ENCODE peak calls at places on chromosomes 2 and 18, in ten cellular contexts. P, E, N, Y, B, T, W, O, S and G are unnamed samples.

GRCh38 chr2:131037398-131038257 is 55.6 kb downstream of the FAM168B start:
- DNase-seq in P (no peak), E (peak; percentile 22), N (no peak), Y (no peak), B (peak; percentile 79), T (no peak), W (no peak), O (no peak), S (no peak), G (no peak)

GRCh38 chr18:57803119-57803969 is at the start of gene ATP8B1:
- DNase-seq in P (peak; percentile 96), E (peak; percentile 91), N (peak; percentile 97), Y (peak; percentile 82), B (peak; percentile 96), T (peak; percentile 99), W (peak; percentile 98), O (no peak), S (peak; percentile 65), G (peak; percentile 54)

GRCh38 chr2:221614274-221614673 is 42.2 kb upstream of the EPHA4 start:
- DNase-seq in P (no peak), E (no peak), N (no peak), Y (no peak), B (no peak), T (no peak), W (no peak), O (no peak), S (no peak), G (no peak)

GRCh38 chr18:13165636-13166423 is 52.7 kb upstream of the LDLRAD4 start:
- DNase-seq in P (no peak), E (no peak), N (no peak), Y (no peak), B (no peak), T (no peak), W (no peak), O (no peak), S (no peak), G (no peak)

GRCh38 chr18:74430811-74431571 is 26.1 kb downstream of the DIPK1C start:
- DNase-seq in P (no peak), E (no peak), N (no peak), Y (no peak), B (no peak), T (no peak), W (no peak), O (no peak), S (no peak), G (no peak)

GRCh38 chr2:9741110-9741509 is 102.2 kb upstream of the TAF1B start:
- DNase-seq in P (no peak), E (no peak), N (no peak), Y (no peak), B (no peak), T (no peak), W (no peak), O (no peak), S (peak; percentile 34), G (no peak)

GRCh38 chr2:143371616-143372015 is 242.4 kb downstream of the ARHGAP15 start:
- DNase-seq in P (no peak), E (no peak), N (no peak), Y (no peak), B (no peak), T (no peak), W (no peak), O (no peak), S (no peak), G (no peak)

GRCh38 chr2:111622859-111623258 is 261.1 kb downstream of the ANAPC1 start:
- DNase-seq in P (no peak), E (no peak), N (no peak), Y (peak; percentile 12), B (no peak), T (no peak), W (no peak), O (no peak), S (no peak), G (no peak)

GRCh38 chr18:21053127-21053526 is 58.5 kb downstream of the ROCK1 start:
- DNase-seq in P (no peak), E (no peak), N (no peak), Y (peak; percentile 86), B (no peak), T (no peak), W (no peak), O (peak; percentile 1), S (peak; percentile 90), G (no peak)

GRCh38 chr2:26911911-26912861 is 58.3 kb upstream of the MAPRE3 start:
- DNase-seq in P (no peak), E (no peak), N (no peak), Y (no peak), B (peak; percentile 36), T (no peak), W (no peak), O (no peak), S (no peak), G (no peak)

DNA sequence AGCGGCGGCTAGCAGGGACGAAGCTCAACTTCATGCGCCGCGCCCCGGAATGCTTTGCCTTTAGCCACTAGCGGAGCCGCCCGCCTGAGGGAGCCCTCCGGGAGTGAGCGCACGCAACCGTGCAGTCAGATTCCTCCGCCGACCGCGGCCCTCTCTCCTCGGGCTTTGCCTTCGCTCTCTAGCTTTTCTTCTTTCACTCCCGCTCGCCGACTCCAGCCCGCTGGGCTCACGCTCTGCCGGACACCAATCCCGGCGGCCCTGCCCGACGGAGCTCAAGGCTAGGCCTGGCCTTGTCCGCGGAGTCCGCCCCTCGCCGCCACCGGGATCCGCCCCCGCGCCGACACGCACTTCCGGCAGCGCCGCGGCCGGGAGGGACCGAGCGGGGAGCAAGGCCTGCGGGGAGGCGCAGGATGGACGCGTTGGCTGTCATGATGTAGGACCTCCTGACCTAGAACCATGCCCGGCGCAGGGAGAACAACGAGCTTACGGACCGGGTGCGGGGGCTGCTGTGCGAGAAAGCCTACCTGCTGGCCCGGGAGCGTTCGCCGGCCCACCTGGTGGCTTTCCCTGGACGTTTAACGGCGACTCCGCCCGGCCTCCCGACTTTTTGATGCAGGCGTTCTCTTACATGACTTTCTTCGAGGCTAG is 40.8 kb upstream of the AKAIN1 start:
- DNase-seq in P (peak; percentile 92), E (peak; percentile 86), N (peak; percentile 88), Y (peak; percentile 94), B (peak; percentile 97), T (peak; percentile 83), W (peak; percentile 96), O (peak; percentile 52), S (peak; percentile 86), G (peak; percentile 85)
- TF ChIP-seq CTCF in P (peak; percentile 47), E (no peak), N (peak; percentile 40), Y (no peak), B (no peak), T (peak; percentile 50), W (no peak), O (no peak), S (no peak), G (no peak)

DNA sequence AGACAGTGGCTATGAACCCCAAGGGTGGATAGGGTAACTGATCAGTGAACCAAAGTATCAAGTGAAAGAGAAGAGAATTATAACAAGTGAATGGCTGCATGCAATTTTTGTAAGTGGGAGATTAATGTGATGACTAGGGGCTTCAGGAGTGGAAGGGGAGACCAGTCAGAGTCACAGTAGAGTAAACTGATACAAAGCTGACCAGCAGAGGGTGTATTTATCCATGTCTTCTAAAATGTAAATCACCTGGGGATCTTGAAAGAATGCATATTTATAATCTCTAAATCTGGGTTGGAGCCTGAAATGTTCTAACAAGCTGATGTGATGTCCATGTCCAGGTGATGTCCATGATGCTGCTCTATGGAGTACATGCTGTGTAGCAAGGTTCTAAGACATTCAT is 1351.3 kb upstream of the CHAC2 start:
- DNase-seq in P (no peak), E (no peak), N (no peak), Y (peak; percentile 12), B (no peak), T (no peak), W (no peak), O (no peak), S (no peak), G (no peak)
- TF ChIP-seq CTCF in P (no peak), E (no peak), N (no peak), Y (no peak), B (no peak), T (no peak), W (no peak), O (no peak), S (peak; percentile 30), G (no peak)

GRCh38 chr2:138630164-138630563 is 128.6 kb downstream of the SPOPL start:
- DNase-seq in P (no peak), E (no peak), N (no peak), Y (no peak), B (no peak), T (no peak), W (no peak), O (no peak), S (no peak), G (no peak)
- TF ChIP-seq CTCF in P (no peak), E (no peak), N (no peak), Y (no peak), B (no peak), T (no peak), W (no peak), O (no peak), S (no peak), G (no peak)

GRCh38 chr18:31646332-31646822 is 38.0 kb downstream of the B4GALT6 start:
- DNase-seq in P (no peak), E (no peak), N (no peak), Y (no peak), B (no peak), T (no peak), W (no peak), O (no peak), S (no peak), G (no peak)
- TF ChIP-seq CTCF in P (no peak), E (no peak), N (no peak), Y (no peak), B (no peak), T (no peak), W (no peak), O (no peak), S (no peak), G (peak; percentile 37)

GRCh38 chr2:83817511-83817910 is 641.6 kb downstream of the SUCLG1 start:
- DNase-seq in P (no peak), E (no peak), N (no peak), Y (no peak), B (no peak), T (no peak), W (no peak), O (no peak), S (no peak), G (no peak)
- TF ChIP-seq CTCF in P (no peak), E (no peak), N (no peak), Y (no peak), B (no peak), T (peak; percentile 20), W (no peak), O (no peak), S (no peak), G (peak; percentile 39)